ENCODE peak calls at places on chromosomes 5 and 9, in seven cellular contexts. K is brain microvascular endothelial cell, Z is stomach, W is fibroblast of pulmonary artery, H is OCI-LY7, G is PC-3, J is tibial nerve. O is an unnamed sample.

GRCh38 chr9:121750715-121751623 is 99.5 kb downstream of the DAB2IP start:
- DNase-seq in K (no peak), Z (peak; percentile 74), W (no peak), H (no peak), G (no peak), J (no peak), O (no peak)

GRCh38 chr5:137320056-137321045 is 178.8 kb downstream of the SPOCK1 start:
- DNase-seq in K (peak; percentile 58), Z (peak; percentile 29), W (peak; percentile 78), H (peak; percentile 46), G (peak; percentile 69), J (peak; percentile 56), O (peak; percentile 79)

GRCh38 chr9:116178481-116179211 is 25.1 kb downstream of the PAPPA start:
- DNase-seq in K (no peak), Z (no peak), W (no peak), H (no peak), G (no peak), J (no peak), O (peak; percentile 56)

GRCh38 chr5:72788851-72789505 is 27.5 kb upstream of the TNPO1 start:
- DNase-seq in K (peak; percentile 8), Z (no peak), W (peak; percentile 18), H (no peak), G (peak; percentile 82), J (no peak), O (peak; percentile 59)

GRCh38 chr9:26735160-26735559 is 157.4 kb downstream of the CAAP1 start:
- DNase-seq in K (no peak), Z (no peak), W (no peak), H (no peak), G (no peak), J (no peak), O (no peak)

GRCh38 chr5:37900692-37901091 is 60.9 kb upstream of the GDNF start:
- DNase-seq in K (peak; percentile 6), Z (peak; percentile 27), W (peak; percentile 33), H (peak; percentile 0), G (peak; percentile 54), J (peak; percentile 15), O (peak; percentile 60)

GRCh38 chr5:76548525-76549229 is 74.5 kb downstream of the F2RL2 start:
- DNase-seq in K (no peak), Z (peak; percentile 47), W (no peak), H (no peak), G (no peak), J (no peak), O (no peak)

GRCh38 chr5:176427971-176428370 is 11.6 kb upstream of the CLTB start:
- DNase-seq in K (no peak), Z (no peak), W (peak; percentile 37), H (no peak), G (no peak), J (no peak), O (peak; percentile 46)

GRCh38 chr5:476814-477175 is 33.8 kb downstream of the EXOC3 start:
- DNase-seq in K (no peak), Z (no peak), W (no peak), H (no peak), G (no peak), J (no peak), O (no peak)

GRCh38 chr5:52743970-52744369 is 43.7 kb upstream of the ITGA1 start:
- DNase-seq in K (peak; percentile 87), Z (no peak), W (peak; percentile 42), H (no peak), G (no peak), J (no peak), O (peak; percentile 59)

GRCh38 chr5:61604626-61605025 is 272.6 kb downstream of the ZSWIM6 start:
- DNase-seq in K (no peak), Z (no peak), W (no peak), H (no peak), G (no peak), J (no peak), O (no peak)

GRCh38 chr5:115372121-115372520 is 75.7 kb upstream of the CCDC112 start:
- DNase-seq in K (no peak), Z (no peak), W (peak; percentile 50), H (no peak), G (peak; percentile 50), J (peak; percentile 24), O (peak; percentile 49)

GRCh38 chr9:75111019-75111622 is 22.8 kb downstream of the OSTF1 start:
- DNase-seq in K (no peak), Z (peak; percentile 39), W (no peak), H (no peak), G (peak; percentile 80), J (no peak), O (no peak)

GRCh38 chr9:28808042-28808441 is 1234.8 kb upstream of the C9orf72 start:
- DNase-seq in K (no peak), Z (no peak), W (peak; percentile 74), H (no peak), G (peak; percentile 72), J (no peak), O (peak; percentile 13)

GRCh38 chr5:388266-389196 is 54.4 kb upstream of the EXOC3 start:
- DNase-seq in K (no peak), Z (peak; percentile 24), W (no peak), H (peak; percentile 12), G (no peak), J (no peak), O (no peak)

GRCh38 chr5:69083412-69083811 is 10.4 kb upstream of the SLC30A5 start:
- DNase-seq in K (no peak), Z (no peak), W (peak; percentile 21), H (no peak), G (peak; percentile 60), J (no peak), O (peak; percentile 29)
- TF ChIP-seq CTCF in K (peak; percentile 15), Z (peak; percentile 22), W (no peak), H (no peak), G (peak; percentile 52), J (no peak), O (no peak)

GRCh38 chr5:177454397-177455035 is 7.9 kb downstream of the PRR7 start:
- DNase-seq in K (peak; percentile 85), Z (peak; percentile 96), W (peak; percentile 87), H (peak; percentile 91), G (peak; percentile 94), J (peak; percentile 87), O (peak; percentile 89)
- H3K4me3 ChIP-seq in K (peak overlapping the region; percentile 43), Z (peak overlapping the region; percentile 75), W (peak overlapping the region; percentile 46), H (peak overlapping the region; percentile 76), G (peak overlapping the region; percentile 88), J (peak overlapping the region; percentile 59), O (peak overlapping the region; percentile 45)

GRCh38 chr9:33044677-33045282 is 19.7 kb downstream of the DNAJA1 start:
- DNase-seq in K (no peak), Z (peak; percentile 39), W (peak; percentile 22), H (no peak), G (peak; percentile 39), J (no peak), O (peak; percentile 33)
- TF ChIP-seq CTCF in K (peak; percentile 53), Z (no peak), W (peak; percentile 19), H (no peak), G (peak; percentile 45), J (no peak), O (peak; percentile 1)

GRCh38 chr5:143233020-143233419 is 170.5 kb downstream of the NR3C1 start:
- DNase-seq in K (no peak), Z (no peak), W (no peak), H (no peak), G (no peak), J (no peak), O (peak; percentile 55)

GRCh38 chr5:143231973-143232812 is 171.3 kb downstream of the NR3C1 start:
- DNase-seq in K (no peak), Z (no peak), W (no peak), H (no peak), G (no peak), J (no peak), O (no peak)

GRCh38 chr5:143230676-143230996 is 172.8 kb downstream of the NR3C1 start:
- DNase-seq in K (no peak), Z (no peak), W (no peak), H (peak; percentile 38), G (no peak), J (no peak), O (no peak)

GRCh38 chr5:143229896-143230675 is 173.4 kb downstream of the NR3C1 start:
- DNase-seq in K (no peak), Z (no peak), W (no peak), H (peak; percentile 83), G (no peak), J (no peak), O (no peak)

DNA sequence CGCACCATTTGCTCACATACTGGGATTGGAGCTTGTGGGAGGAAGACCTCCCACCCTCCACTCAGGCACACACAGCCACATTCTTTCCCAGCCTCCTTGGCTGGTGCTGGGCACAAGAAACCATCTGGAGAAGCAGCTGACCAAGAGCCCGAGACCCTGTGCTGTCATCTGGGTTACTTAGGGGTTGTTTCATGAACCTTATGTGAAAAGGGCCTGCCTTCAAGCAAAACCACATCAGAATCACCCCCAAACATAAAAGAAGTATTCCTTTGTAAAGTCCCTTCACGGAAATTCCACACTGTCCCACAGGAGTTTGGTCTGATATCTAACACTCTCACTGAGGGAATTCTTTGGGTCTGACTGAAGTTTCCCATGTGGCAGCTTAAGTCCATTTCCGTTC is 172.1 kb downstream of the NR3C1 start:
- DNase-seq in K (no peak), Z (no peak), W (no peak), H (no peak), G (no peak), J (no peak), O (peak; percentile 40)
- H3K4me3 ChIP-seq in K (no peak overlapping the region), Z (no peak overlapping the region), W (no peak overlapping the region), H (no peak overlapping the region), G (no peak overlapping the region), J (no peak overlapping the region), O (no peak overlapping the region)

GRCh38 chr5:88674262-88675158 is 208.5 kb downstream of the MEF2C start:
- DNase-seq in K (no peak), Z (no peak), W (no peak), H (peak; percentile 91), G (no peak), J (no peak), O (peak; percentile 28)
- TF ChIP-seq CTCF in K (no peak), Z (no peak), W (no peak), H (no peak), G (no peak), J (no peak), O (no peak)

O was measured in cardiac fibroblast.